ENCODE peak calls at places on chromosomes 3 and 15, in seven cellular contexts. A, U, P, M, F, K and N are unnamed samples.

GRCh38 chr3:45559560-45560118 is 34.9 kb upstream of the LIMD1 start:
- DNase-seq in A (no peak), U (no peak), P (no peak), M (no peak), F (no peak), K (no peak), N (no peak)

GRCh38 chr3:193148678-193149473 is 92.1 kb upstream of the PLAAT1 start:
- DNase-seq in A (no peak), U (no peak), P (no peak), M (no peak), F (no peak), K (no peak), N (no peak)

GRCh38 chr3:169659096-169659521 is 4.4 kb downstream of the MECOM start:
- DNase-seq in A (peak), U (no peak), P (no peak), M (no peak), F (no peak), K (peak), N (no peak)

GRCh38 chr3:129596194-129597086 is 10.0 kb downstream of the PLXND1 start:
- DNase-seq in A (peak), U (no peak), P (peak), M (peak), F (no peak), K (peak), N (no peak)

GRCh38 chr3:162704991-162705390 is 1208.4 kb downstream of the OTOL1 start:
- DNase-seq in A (no peak), U (no peak), P (no peak), M (no peak), F (no peak), K (no peak), N (no peak)

GRCh38 chr3:69231929-69232437 is 109.6 kb upstream of the LMOD3 start:
- DNase-seq in A (no peak), U (no peak), P (no peak), M (no peak), F (no peak), K (peak), N (no peak)

GRCh38 chr15:66895794-66896453 is 169.5 kb upstream of the SMAD3 start:
- DNase-seq in A (no peak), U (no peak), P (no peak), M (no peak), F (no peak), K (no peak), N (no peak)

GRCh38 chr15:95302206-95302605 is 1028.3 kb upstream of the NR2F2 start:
- DNase-seq in A (no peak), U (no peak), P (no peak), M (no peak), F (no peak), K (no peak), N (no peak)

GRCh38 chr3:139343895-139344856 is at the start of gene MRPS22:
- DNase-seq in A (peak), U (no peak), P (peak), M (peak), F (peak), K (peak), N (peak)

GRCh38 chr3:4241595-4242170 is 61.5 kb upstream of the SETMAR start:
- DNase-seq in A (no peak), U (no peak), P (no peak), M (no peak), F (no peak), K (no peak), N (no peak)

GRCh38 chr15:52259503-52259902 is 36.1 kb downstream of the MYO5C start:
- DNase-seq in A (no peak), U (no peak), P (no peak), M (no peak), F (no peak), K (no peak), N (no peak)

GRCh38 chr3:52248165-52248541 is 2.6 kb downstream of the PPM1M start:
- DNase-seq in A (no peak), U (no peak), P (peak), M (no peak), F (no peak), K (no peak), N (no peak)

GRCh38 chr3:74623261-74623836 is 8.9 kb upstream of the CNTN3 start:
- DNase-seq in A (no peak), U (no peak), P (no peak), M (no peak), F (no peak), K (no peak), N (no peak)